ENCODE peak calls at places on chromosomes 12 and 14, in nine cellular contexts. H, D, W, P, E, I, V, S and O are unnamed samples.
A peak's percentile ranks its signal among the peaks of the same experiment; 100 is the strongest.

GRCh38 chr14:53002576-53002975 is 51.7 kb upstream of the FERMT2 start:
- DNase-seq in V (no peak), S (no peak), I (no peak), H (peak; percentile 23), W (no peak), E (no peak), D (no peak), P (no peak), O (no peak)

GRCh38 chr12:57545809-57546437 is 1.1 kb downstream of the DCTN2 start:
- DNase-seq in W (no peak), D (no peak), V (no peak), H (no peak), I (no peak), P (no peak), S (no peak), E (no peak), O (no peak)

GRCh38 chr12:115998119-115998633 is 279.3 kb downstream of the MED13L start:
- DNase-seq in I (peak; percentile 12), V (peak; percentile 19), S (peak; percentile 17), H (peak; percentile 17), W (no peak), E (no peak), D (no peak), P (no peak), O (no peak)

GRCh38 chr12:127041985-127042625 is 1224.9 kb upstream of the TMEM132C start:
- DNase-seq in H (no peak), W (peak; percentile 7), V (no peak), E (no peak), I (no peak), P (no peak), D (no peak), S (no peak), O (no peak)

GRCh38 chr14:85402546-85403162 is 127.3 kb upstream of the FLRT2 start:
- DNase-seq in W (no peak), P (no peak), D (no peak), S (no peak), E (no peak), V (peak; percentile 9), I (no peak), H (no peak), O (no peak)

GRCh38 chr12:62601765-62602444 is 135.3 kb downstream of the MON2 start:
- DNase-seq in H (no peak), D (no peak), I (no peak), V (no peak), E (no peak), W (no peak), P (no peak), S (no peak), O (no peak)

GRCh38 chr14:101948666-101949205 is 15.6 kb upstream of the DYNC1H1 start:
- DNase-seq in P (no peak), E (no peak), I (no peak), D (no peak), S (no peak), H (no peak), W (no peak), V (no peak), O (no peak)

GRCh38 chr12:127293507-127294310 is 973.3 kb upstream of the TMEM132C start:
- DNase-seq in I (peak; percentile 54), D (peak; percentile 69), E (peak; percentile 66), V (no peak), S (peak; percentile 19), H (peak; percentile 56), P (peak; percentile 4), W (no peak), O (no peak)

GRCh38 chr12:13144266-13144828 is 40.9 kb upstream of the GSG1 start:
- DNase-seq in P (no peak), W (no peak), E (no peak), I (no peak), D (no peak), S (no peak), V (no peak), H (no peak), O (no peak)

GRCh38 chr12:62686938-62687337 is 220.3 kb downstream of the MON2 start:
- DNase-seq in D (no peak), W (no peak), S (no peak), V (no peak), E (no peak), H (no peak), P (no peak), I (no peak), O (no peak)

GRCh38 chr12:111248221-111248620 is 120.7 kb downstream of the PHETA1 start:
- DNase-seq in P (no peak), H (no peak), S (no peak), V (no peak), D (no peak), E (no peak), I (no peak), W (no peak), O (no peak)